ENCODE peak calls at places on chromosome 3, in five cellular contexts. One of them, this sample, is unnamed.
A peak's percentile ranks its signal among the peaks of the same experiment; 100 is the strongest.

GRCh38 chr3:125110016-125110875 is 54.4 kb upstream of the HEG1 start:
- DNase-seq in breast epithelium: no peak
- DNase-seq in heart left ventricle: no peak
- DNase-seq in stomach: no peak
- DNase-seq in lower lobe of right lung: no peak
- DNase-seq in this sample: no peak

GRCh38 chr3:25653322-25653721 is 11.4 kb downstream of the TOP2B start:
- DNase-seq in stomach: no peak
- DNase-seq in breast epithelium: no peak
- DNase-seq in lower lobe of right lung: no peak
- DNase-seq in heart left ventricle: no peak
- DNase-seq in this sample: no peak

GRCh38 chr3:149476135-149476684 is 1.7 kb downstream of the TM4SF4 start:
- DNase-seq in breast epithelium: no peak
- DNase-seq in lower lobe of right lung: no peak
- DNase-seq in heart left ventricle: no peak
- DNase-seq in stomach: no peak
- DNase-seq in this sample: no peak

GRCh38 chr3:193228206-193228605 is 12.8 kb upstream of the PLAAT1 start:
- DNase-seq in breast epithelium: no peak
- DNase-seq in stomach: no peak
- DNase-seq in heart left ventricle: no peak
- DNase-seq in lower lobe of right lung: no peak
- DNase-seq in this sample: no peak

GRCh38 chr3:192957441-192957951 is 39.8 kb upstream of the MB21D2 start:
- DNase-seq in heart left ventricle: no peak
- DNase-seq in stomach: no peak
- DNase-seq in lower lobe of right lung: no peak
- DNase-seq in breast epithelium: no peak
- DNase-seq in this sample: no peak

GRCh38 chr3:72079369-72079872 is 294.5 kb upstream of the PROK2 start:
- DNase-seq in breast epithelium: no peak
- DNase-seq in stomach: no peak
- DNase-seq in lower lobe of right lung: no peak
- DNase-seq in heart left ventricle: no peak
- DNase-seq in this sample: no peak

GRCh38 chr3:182149594-182149993 is 437.9 kb downstream of the SOX2 start:
- DNase-seq in heart left ventricle: no peak
- DNase-seq in lower lobe of right lung: no peak
- DNase-seq in stomach: no peak
- DNase-seq in breast epithelium: no peak
- DNase-seq in this sample: no peak

GRCh38 chr3:106485202-106485601 is 616.4 kb upstream of the CBLB start:
- DNase-seq in heart left ventricle: no peak
- DNase-seq in lower lobe of right lung: no peak
- DNase-seq in breast epithelium: no peak
- DNase-seq in stomach: no peak
- DNase-seq in this sample: no peak

GRCh38 chr3:187223799-187224198 is 26.5 kb downstream of the RTP1 start:
- DNase-seq in lower lobe of right lung: no peak
- DNase-seq in breast epithelium: no peak
- DNase-seq in stomach: no peak
- DNase-seq in heart left ventricle: no peak
- DNase-seq in this sample: no peak

GRCh38 chr3:18712713-18713575 is 287.8 kb upstream of the SATB1 start:
- DNase-seq in lower lobe of right lung: no peak
- DNase-seq in heart left ventricle: no peak
- DNase-seq in stomach: no peak
- DNase-seq in breast epithelium: no peak
- DNase-seq in this sample: no peak

GRCh38 chr3:5250467-5251195 is 63.1 kb downstream of the EDEM1 start:
- DNase-seq in breast epithelium: peak; percentile 20
- DNase-seq in stomach: peak; percentile 41
- DNase-seq in heart left ventricle: no peak
- DNase-seq in lower lobe of right lung: no peak
- DNase-seq in this sample: no peak

GRCh38 chr3:84961492-84962255 is 2.9 kb downstream of the CADM2 start:
- DNase-seq in lower lobe of right lung: no peak
- DNase-seq in heart left ventricle: no peak
- DNase-seq in stomach: no peak
- DNase-seq in breast epithelium: no peak
- DNase-seq in this sample: peak; percentile 15

GRCh38 chr3:114319453-114319852 is 25.6 kb downstream of the TIGIT start:
- DNase-seq in heart left ventricle: no peak
- DNase-seq in stomach: no peak
- DNase-seq in breast epithelium: no peak
- DNase-seq in lower lobe of right lung: no peak
- DNase-seq in this sample: no peak

GRCh38 chr3:6928064-6928463 is 67.1 kb downstream of the GRM7 start:
- DNase-seq in heart left ventricle: no peak
- DNase-seq in stomach: peak; percentile 59
- DNase-seq in breast epithelium: no peak
- DNase-seq in lower lobe of right lung: no peak
- DNase-seq in this sample: no peak

GRCh38 chr3:149605902-149606301 is 51.9 kb downstream of the WWTR1 start:
- DNase-seq in lower lobe of right lung: no peak
- DNase-seq in breast epithelium: no peak
- DNase-seq in heart left ventricle: no peak
- DNase-seq in stomach: no peak
- DNase-seq in this sample: no peak

GRCh38 chr3:55166577-55167555 is 239.0 kb upstream of the LRTM1 start:
- DNase-seq in lower lobe of right lung: no peak
- DNase-seq in heart left ventricle: no peak
- DNase-seq in breast epithelium: no peak
- DNase-seq in stomach: peak; percentile 61
- DNase-seq in this sample: no peak

GRCh38 chr3:42036483-42036823 is 54.7 kb upstream of the TRAK1 start:
- DNase-seq in breast epithelium: no peak
- DNase-seq in lower lobe of right lung: no peak
- DNase-seq in heart left ventricle: no peak
- DNase-seq in stomach: no peak
- DNase-seq in this sample: no peak

GRCh38 chr3:27568393-27568792 is 84.2 kb upstream of the SLC4A7 start:
- DNase-seq in stomach: peak; percentile 34
- DNase-seq in heart left ventricle: peak; percentile 72
- DNase-seq in breast epithelium: peak; percentile 78
- DNase-seq in lower lobe of right lung: peak; percentile 58
- DNase-seq in this sample: no peak

GRCh38 chr3:166274342-166274741 is 437.1 kb upstream of the BCHE start:
- DNase-seq in lower lobe of right lung: no peak
- DNase-seq in breast epithelium: no peak
- DNase-seq in stomach: no peak
- DNase-seq in heart left ventricle: no peak
- DNase-seq in this sample: no peak

GRCh38 chr3:188358787-188359493 is 205.0 kb downstream of the LPP start:
- DNase-seq in heart left ventricle: no peak
- DNase-seq in stomach: no peak
- DNase-seq in breast epithelium: no peak
- DNase-seq in lower lobe of right lung: no peak
- DNase-seq in this sample: no peak

GRCh38 chr3:134419214-134419965 is 45.1 kb upstream of the AMOTL2 start:
- DNase-seq in lower lobe of right lung: no peak
- DNase-seq in heart left ventricle: no peak
- DNase-seq in breast epithelium: no peak
- DNase-seq in stomach: no peak
- DNase-seq in this sample: no peak

GRCh38 chr3:104460477-104461406 is 906.0 kb upstream of the ALCAM start:
- DNase-seq in stomach: no peak
- DNase-seq in breast epithelium: no peak
- DNase-seq in lower lobe of right lung: no peak
- DNase-seq in heart left ventricle: no peak
- DNase-seq in this sample: no peak

GRCh38 chr3:4820296-4821121 is 158.7 kb upstream of the BHLHE40 start:
- DNase-seq in breast epithelium: no peak
- DNase-seq in heart left ventricle: no peak
- DNase-seq in lower lobe of right lung: no peak
- DNase-seq in stomach: no peak
- DNase-seq in this sample: peak; percentile 56

GRCh38 chr3:195254454-195255175 is 16.3 kb downstream of the XXYLT1 start:
- DNase-seq in lower lobe of right lung: no peak
- DNase-seq in stomach: no peak
- DNase-seq in breast epithelium: no peak
- DNase-seq in heart left ventricle: no peak
- DNase-seq in this sample: no peak

GRCh38 chr3:176160997-176161396 is 1036.3 kb downstream of the TBL1XR1 start:
- DNase-seq in breast epithelium: no peak
- DNase-seq in lower lobe of right lung: no peak
- DNase-seq in stomach: no peak
- DNase-seq in heart left ventricle: no peak
- DNase-seq in this sample: no peak

GRCh38 chr3:49707113-49707480 is 12.4 kb downstream of the AMIGO3 start:
- DNase-seq in lower lobe of right lung: no peak
- DNase-seq in heart left ventricle: no peak
- DNase-seq in breast epithelium: no peak
- DNase-seq in stomach: no peak
- DNase-seq in this sample: no peak

GRCh38 chr3:51928438-51928837 is 13.3 kb downstream of the RRP9 start:
- DNase-seq in lower lobe of right lung: no peak
- DNase-seq in stomach: peak; percentile 18
- DNase-seq in breast epithelium: no peak
- DNase-seq in heart left ventricle: peak; percentile 29
- DNase-seq in this sample: no peak

GRCh38 chr3:142019794-142020320 is 129.5 kb downstream of the TFDP2 start:
- DNase-seq in lower lobe of right lung: no peak
- DNase-seq in stomach: no peak
- DNase-seq in heart left ventricle: no peak
- DNase-seq in breast epithelium: no peak
- DNase-seq in this sample: no peak

GRCh38 chr3:14837188-14837587 is 18.4 kb downstream of the FGD5 start:
- DNase-seq in breast epithelium: no peak
- DNase-seq in stomach: no peak
- DNase-seq in lower lobe of right lung: no peak
- DNase-seq in heart left ventricle: no peak
- DNase-seq in this sample: no peak
- H3K27me3 ChIP-seq in breast epithelium: no peaks in the 10 kb centered on the region
- H3K27me3 ChIP-seq in stomach: no peaks in the 10 kb centered on the region
- H3K27me3 ChIP-seq in lower lobe of right lung: no peaks in the 10 kb centered on the region
- H3K27me3 ChIP-seq in heart left ventricle: no peaks in the 10 kb centered on the region
- H3K27me3 ChIP-seq in this sample: no peaks in the 10 kb centered on the region

DNA sequence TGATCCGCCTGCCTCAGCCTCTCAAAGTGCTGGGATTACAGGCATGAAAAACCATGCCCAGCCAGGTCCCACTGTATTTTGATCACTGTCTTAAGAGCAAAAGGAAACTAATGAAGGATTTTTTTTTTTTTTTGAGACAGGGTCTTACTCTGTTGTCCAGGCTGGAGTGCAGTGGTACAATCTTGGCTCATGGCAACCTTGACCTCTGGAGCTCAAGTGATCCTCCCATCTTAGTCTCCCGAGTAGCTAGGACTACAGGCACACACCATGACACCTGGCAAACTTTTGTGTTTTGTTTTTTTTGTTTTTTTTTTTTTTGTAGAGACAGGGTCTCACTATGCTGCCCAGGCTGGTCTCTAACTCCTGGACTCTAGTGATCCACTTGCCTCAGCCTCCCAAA is 6.4 kb downstream of the EMC3 start:
- DNase-seq in breast epithelium: no peak
- DNase-seq in heart left ventricle: no peak
- DNase-seq in stomach: no peak
- DNase-seq in lower lobe of right lung: no peak
- DNase-seq in this sample: no peak
- H3K4me1 ChIP-seq in breast epithelium: peaks cover 5% of the 10 kb centered on the region
- H3K4me1 ChIP-seq in heart left ventricle: peaks cover 10% of the 10 kb centered on the region
- H3K4me1 ChIP-seq in stomach: peaks cover 18% of the 10 kb centered on the region
- H3K4me1 ChIP-seq in lower lobe of right lung: peaks cover 63% of the 10 kb centered on the region
- H3K4me1 ChIP-seq in this sample: peaks cover 12% of the 10 kb centered on the region

GRCh38 chr3:128487538-128487812 is 5.5 kb downstream of the GATA2 start:
- DNase-seq in breast epithelium: no peak
- DNase-seq in heart left ventricle: no peak
- DNase-seq in stomach: no peak
- DNase-seq in lower lobe of right lung: no peak
- DNase-seq in this sample: no peak
- H3K27me3 ChIP-seq in breast epithelium: peaks cover 100% of the 10 kb centered on the region
- H3K27me3 ChIP-seq in heart left ventricle: peaks cover 40% of the 10 kb centered on the region
- H3K27me3 ChIP-seq in stomach: peaks cover 100% of the 10 kb centered on the region
- H3K27me3 ChIP-seq in lower lobe of right lung: peaks cover 100% of the 10 kb centered on the region
- H3K27me3 ChIP-seq in this sample: peaks cover 80% of the 10 kb centered on the region

GRCh38 chr3:112557980-112558379 is 3.8 kb downstream of the ATG3 start:
- DNase-seq in stomach: no peak
- DNase-seq in heart left ventricle: no peak
- DNase-seq in breast epithelium: no peak
- DNase-seq in lower lobe of right lung: no peak
- DNase-seq in this sample: no peak
- H3K4me1 ChIP-seq in stomach: peaks cover 32% of the 10 kb centered on the region
- H3K4me1 ChIP-seq in heart left ventricle: peaks cover 10% of the 10 kb centered on the region
- H3K4me1 ChIP-seq in breast epithelium: peaks cover 13% of the 10 kb centered on the region
- H3K4me1 ChIP-seq in lower lobe of right lung: peaks cover 52% of the 10 kb centered on the region
- H3K4me1 ChIP-seq in this sample: peaks cover 46% of the 10 kb centered on the region

GRCh38 chr3:123486460-123486859 is 37.6 kb upstream of the ADCY5 start:
- DNase-seq in lower lobe of right lung: no peak
- DNase-seq in stomach: no peak
- DNase-seq in heart left ventricle: no peak
- DNase-seq in breast epithelium: no peak
- DNase-seq in this sample: no peak

GRCh38 chr3:123481722-123482457 is 33.0 kb upstream of the ADCY5 start:
- DNase-seq in stomach: no peak
- DNase-seq in heart left ventricle: no peak
- DNase-seq in breast epithelium: no peak
- DNase-seq in lower lobe of right lung: no peak
- DNase-seq in this sample: no peak

GRCh38 chr3:123488641-123489347 is 39.9 kb upstream of the ADCY5 start:
- DNase-seq in breast epithelium: no peak
- DNase-seq in lower lobe of right lung: no peak
- DNase-seq in heart left ventricle: no peak
- DNase-seq in stomach: no peak
- DNase-seq in this sample: no peak

GRCh38 chr3:123483146-123483545 is 34.3 kb upstream of the ADCY5 start:
- DNase-seq in heart left ventricle: no peak
- DNase-seq in lower lobe of right lung: no peak
- DNase-seq in breast epithelium: no peak
- DNase-seq in stomach: no peak
- DNase-seq in this sample: no peak

GRCh38 chr3:123485551-123485950 is 36.7 kb upstream of the ADCY5 start:
- DNase-seq in breast epithelium: no peak
- DNase-seq in heart left ventricle: no peak
- DNase-seq in lower lobe of right lung: no peak
- DNase-seq in stomach: no peak
- DNase-seq in this sample: no peak
- H3K27me3 ChIP-seq in breast epithelium: no peaks in the 10 kb centered on the region
- H3K27me3 ChIP-seq in heart left ventricle: no peaks in the 10 kb centered on the region
- H3K27me3 ChIP-seq in lower lobe of right lung: peaks cover 4% of the 10 kb centered on the region
- H3K27me3 ChIP-seq in stomach: no peaks in the 10 kb centered on the region
- H3K27me3 ChIP-seq in this sample: no peaks in the 10 kb centered on the region

GRCh38 chr3:20142517-20142916 is 43.5 kb downstream of the SGO1 start:
- DNase-seq in heart left ventricle: no peak
- DNase-seq in breast epithelium: no peak
- DNase-seq in lower lobe of right lung: no peak
- DNase-seq in stomach: no peak
- DNase-seq in this sample: no peak

GRCh38 chr3:20143519-20143918 is 42.5 kb downstream of the SGO1 start:
- DNase-seq in stomach: no peak
- DNase-seq in lower lobe of right lung: no peak
- DNase-seq in breast epithelium: no peak
- DNase-seq in heart left ventricle: no peak
- DNase-seq in this sample: no peak

GRCh38 chr3:20148456-20148855 is 37.5 kb downstream of the SGO1 start:
- DNase-seq in breast epithelium: no peak
- DNase-seq in lower lobe of right lung: no peak
- DNase-seq in stomach: no peak
- DNase-seq in heart left ventricle: no peak
- DNase-seq in this sample: no peak

GRCh38 chr3:20145874-20146273 is 40.1 kb downstream of the SGO1 start:
- DNase-seq in stomach: no peak
- DNase-seq in heart left ventricle: no peak
- DNase-seq in lower lobe of right lung: no peak
- DNase-seq in breast epithelium: no peak
- DNase-seq in this sample: no peak

GRCh38 chr3:20147374-20147773 is 38.6 kb downstream of the SGO1 start:
- DNase-seq in lower lobe of right lung: no peak
- DNase-seq in heart left ventricle: no peak
- DNase-seq in stomach: no peak
- DNase-seq in breast epithelium: no peak
- DNase-seq in this sample: no peak
- H3K4me1 ChIP-seq in lower lobe of right lung: no peaks in the 10 kb centered on the region
- H3K4me1 ChIP-seq in heart left ventricle: no peaks in the 10 kb centered on the region
- H3K4me1 ChIP-seq in stomach: no peaks in the 10 kb centered on the region
- H3K4me1 ChIP-seq in breast epithelium: no peaks in the 10 kb centered on the region
- H3K4me1 ChIP-seq in this sample: no peaks in the 10 kb centered on the region